ENCODE peak calls at places on chromosomes 7 and 10, in four cellular contexts. T, V, L and A are unnamed samples.

GRCh38 chr7:150949564-150949963 is 28.6 kb downstream of the KCNH2 start:
- DNase-seq in T (peak), V (no peak), L (no peak), A (no peak)

GRCh38 chr10:43316988-43317387 is 50.1 kb upstream of the RASGEF1A start:
- DNase-seq in T (peak), V (no peak), L (no peak), A (no peak)

GRCh38 chr7:95318501-95318900 is 5.8 kb downstream of the PON1 start:
- DNase-seq in T (no peak), V (peak), L (no peak), A (no peak)

GRCh38 chr10:129652521-129653201 is 185.6 kb downstream of the MGMT start:
- DNase-seq in T (no peak), V (no peak), L (no peak), A (no peak)

GRCh38 chr10:120586471-120586872 is 129.4 kb downstream of the PLPP4 start:
- DNase-seq in T (no peak), V (no peak), L (no peak), A (no peak)

GRCh38 chr10:103916254-103916653 is 1.7 kb downstream of the STN1 start:
- DNase-seq in T (no peak), V (no peak), L (no peak), A (no peak)

GRCh38 chr10:103834436-103835095 is 20.8 kb downstream of the SH3PXD2A start:
- DNase-seq in T (no peak), V (no peak), L (no peak), A (no peak)

GRCh38 chr10:101397140-101397539 is 43.2 kb downstream of the BTRC start:
- DNase-seq in T (peak), V (peak), L (no peak), A (no peak)

GRCh38 chr10:97683556-97684357 is 3.3 kb downstream of the AVPI1 start:
- DNase-seq in T (no peak), V (no peak), L (no peak), A (peak)

GRCh38 chr10:122029503-122030199 is 40.7 kb downstream of the TACC2 start:
- DNase-seq in T (no peak), V (no peak), L (no peak), A (no peak)

GRCh38 chr10:23373156-23373555 is 28.6 kb upstream of the C10orf67 start:
- DNase-seq in T (no peak), V (no peak), L (no peak), A (no peak)

GRCh38 chr7:44379366-44380178 is 54.2 kb upstream of the CAMK2B start:
- DNase-seq in T (no peak), V (no peak), L (peak), A (no peak)

GRCh38 chr10:91201213-91201996 is 19.1 kb upstream of the PCGF5 start:
- DNase-seq in T (no peak), V (no peak), L (no peak), A (no peak)

GRCh38 chr10:44780461-44780860 is 130.7 kb upstream of the TMEM72 start:
- DNase-seq in T (no peak), V (no peak), L (no peak), A (no peak)

GRCh38 chr7:33921216-33921938 is 16.0 kb downstream of the BMPER start:
- DNase-seq in T (no peak), V (no peak), L (no peak), A (peak)

GRCh38 chr10:58969578-58969977 is 206.9 kb upstream of the PHYHIPL start:
- DNase-seq in T (no peak), V (no peak), L (no peak), A (no peak)

GRCh38 chr10:133465950-133466474 is 12.3 kb downstream of the SCART1 start:
- DNase-seq in T (no peak), V (no peak), L (no peak), A (no peak)

GRCh38 chr10:89550509-89550908 is 15.1 kb upstream of the SLC16A12 start:
- DNase-seq in T (no peak), V (no peak), L (no peak), A (no peak)

GRCh38 chr7:75993689-75994387 is 557 bp downstream of the TMEM120A start:
- DNase-seq in T (peak), V (peak), L (peak), A (peak)

GRCh38 chr7:149126662-149127321 is 668 bp upstream of the ZNF425 start:
- DNase-seq in T (peak), V (no peak), L (peak), A (no peak)

GRCh38 chr10:100209303-100209702 is 20.1 kb downstream of the CHUK start:
- DNase-seq in T (no peak), V (no peak), L (no peak), A (no peak)

GRCh38 chr7:111954474-111955311 is 251.5 kb downstream of the DOCK4 start:
- DNase-seq in T (peak), V (no peak), L (no peak), A (no peak)

GRCh38 chr7:30154111-30154587 is 19.4 kb downstream of the MTURN start:
- DNase-seq in T (peak), V (no peak), L (no peak), A (no peak)

GRCh38 chr10:18959369-18959768 is 89.2 kb upstream of the MALRD1 start:
- DNase-seq in T (no peak), V (no peak), L (no peak), A (no peak)

GRCh38 chr7:94423865-94424264 is 29.2 kb downstream of the COL1A2 start:
- DNase-seq in T (no peak), V (no peak), L (no peak), A (peak)

GRCh38 chr7:2734084-2734601 is 46.1 kb downstream of the AMZ1 start:
- DNase-seq in T (no peak), V (no peak), L (peak), A (no peak)

GRCh38 chr10:43960477-43960876 is 311.8 kb upstream of the ZNF32 start:
- DNase-seq in T (no peak), V (no peak), L (peak), A (no peak)

GRCh38 chr10:112700401-112700800 is 249.6 kb upstream of the TCF7L2 start:
- DNase-seq in T (no peak), V (no peak), L (no peak), A (no peak)

GRCh38 chr10:69847883-69848282 is 46.2 kb downstream of the COL13A1 start:
- DNase-seq in T (no peak), V (no peak), L (no peak), A (no peak)

GRCh38 chr10:100346351-100346764 is 675 bp upstream of the SCD start:
- DNase-seq in T (peak), V (peak), L (peak), A (peak)

GRCh38 chr10:101022967-101023705 is 7.8 kb downstream of the PDZD7 start:
- DNase-seq in T (no peak), V (no peak), L (no peak), A (no peak)

GRCh38 chr7:132500727-132501410 is 75.4 kb downstream of the PLXNA4 start:
- DNase-seq in T (peak), V (no peak), L (peak), A (no peak)

GRCh38 chr7:44141221-44141850 is at the start of gene MYL7:
- DNase-seq in T (no peak), V (no peak), L (no peak), A (no peak)

GRCh38 chr10:85995791-85996190 is 370.8 kb downstream of the GRID1 start:
- DNase-seq in T (peak), V (peak), L (no peak), A (peak)

GRCh38 chr7:142248-142955 is 50.0 kb upstream of the FAM20C start:
- DNase-seq in T (no peak), V (peak), L (no peak), A (no peak)

GRCh38 chr10:24723386-24723787 is 300 bp downstream of the ARHGAP21 start:
- DNase-seq in T (peak), V (no peak), L (no peak), A (no peak)
- H3K4me3 ChIP-seq in T (peak), V (peak), L (peak), A (peak)

GRCh38 chr7:17988858-17989257 is 38.8 kb downstream of the PRPS1L1 start:
- DNase-seq in T (no peak), V (no peak), L (no peak), A (peak)

GRCh38 chr7:17985473-17986239 is 42.0 kb downstream of the PRPS1L1 start:
- DNase-seq in T (no peak), V (no peak), L (no peak), A (no peak)

GRCh38 chr7:17984288-17984687 is 43.4 kb downstream of the PRPS1L1 start:
- DNase-seq in T (no peak), V (no peak), L (no peak), A (no peak)

GRCh38 chr7:17988136-17988535 is 39.5 kb downstream of the PRPS1L1 start:
- DNase-seq in T (no peak), V (no peak), L (no peak), A (peak)

DNA sequence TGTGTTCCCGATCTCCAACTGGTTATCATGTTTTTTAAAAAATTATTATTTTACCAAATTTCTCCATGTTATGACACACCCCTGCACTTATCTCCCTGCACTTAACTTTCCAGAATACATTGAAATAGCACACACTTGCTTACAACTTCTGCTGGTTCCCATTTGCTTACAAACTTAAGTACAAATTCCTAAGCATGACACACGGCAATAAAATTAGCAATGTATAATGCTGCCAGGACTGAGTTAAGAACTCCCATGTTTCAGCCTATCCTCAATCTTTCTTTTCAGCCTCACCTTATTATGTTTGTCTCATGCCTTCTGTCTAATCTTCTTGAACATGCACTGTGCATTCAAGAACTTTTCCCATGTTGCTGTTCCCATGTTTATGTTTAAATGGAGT is 40.8 kb downstream of the PRPS1L1 start:
- DNase-seq in T (no peak), V (no peak), L (no peak), A (peak)
- H2AFZ ChIP-seq in T (peak), V (no peak), L (no peak), A (peak)

DNA sequence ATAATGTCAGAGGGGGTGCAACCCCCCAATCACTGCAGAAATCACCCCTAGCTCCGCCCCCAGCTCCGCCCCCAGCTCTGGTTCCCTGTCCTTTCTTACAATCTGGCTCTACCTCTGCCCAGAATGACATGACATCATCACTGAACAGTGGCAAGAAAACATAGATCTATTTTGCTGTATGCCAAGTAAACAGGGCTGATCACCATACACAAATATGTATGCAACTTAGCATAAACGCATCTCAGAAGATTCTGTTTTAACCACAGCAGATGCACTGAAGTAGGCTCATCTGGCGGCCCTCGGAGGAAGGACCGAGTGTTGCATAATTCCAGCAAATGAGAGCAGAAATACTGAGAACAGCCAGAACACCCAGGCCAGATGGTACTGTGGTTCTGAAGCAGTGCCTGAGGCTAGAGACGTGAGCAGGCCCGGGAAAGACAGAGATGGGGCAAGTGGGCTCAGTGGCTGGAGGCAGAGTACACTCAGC is 293.3 kb upstream of the KLF14 start:
- DNase-seq in T (no peak), V (no peak), L (no peak), A (no peak)
- H3K4me3 ChIP-seq in T (no peak), V (no peak), L (no peak), A (no peak)

GRCh38 chr10:84314269-84314668 is 14.1 kb upstream of the CCSER2 start:
- DNase-seq in T (no peak), V (no peak), L (no peak), A (no peak)
- H2AFZ ChIP-seq in T (no peak), V (no peak), L (no peak), A (no peak)

DNA sequence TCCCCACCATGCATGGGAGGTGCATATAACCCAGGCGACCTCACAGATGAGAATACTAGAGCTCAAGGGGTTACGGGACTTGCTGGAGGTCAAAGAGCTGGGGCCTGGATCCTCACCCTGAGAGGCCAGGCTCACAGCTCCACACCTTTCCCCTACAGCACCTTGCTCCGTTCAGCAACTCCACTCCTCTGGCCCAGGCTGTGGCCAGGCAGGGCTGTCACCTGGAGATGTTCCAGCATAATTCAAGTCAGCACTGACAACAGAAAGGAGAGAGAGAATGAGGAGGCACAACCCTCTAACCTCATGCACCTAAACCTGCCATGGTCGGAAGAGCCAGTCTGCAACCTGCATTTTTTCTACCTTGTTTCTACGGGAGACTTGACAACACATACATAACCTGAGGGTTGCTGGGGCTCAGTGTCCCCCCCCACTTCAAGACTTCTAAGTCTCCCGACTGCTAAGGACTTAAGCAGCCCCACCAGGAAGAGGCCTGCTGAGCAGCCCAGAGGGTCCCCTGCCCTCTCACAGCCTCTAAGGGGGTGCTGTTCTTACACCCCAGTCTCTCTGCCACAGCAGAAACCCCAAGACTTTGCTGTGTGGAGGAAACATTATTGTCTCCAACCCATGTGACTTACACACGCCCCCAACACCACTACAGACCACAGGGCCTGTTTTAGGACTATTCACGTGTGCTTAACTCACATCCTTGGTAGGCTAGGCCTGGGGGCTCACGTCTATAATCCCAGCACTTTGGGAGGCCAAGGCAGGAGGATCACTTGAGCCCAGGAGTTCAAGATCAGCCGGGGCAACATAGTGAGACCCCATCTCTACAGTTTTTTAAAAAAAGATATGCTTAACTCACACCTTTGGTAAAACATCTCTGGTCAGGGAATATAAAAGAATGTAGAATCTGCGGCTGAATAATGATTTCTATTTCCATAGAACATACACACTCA is 175.6 kb downstream of the FAM107B start:
- DNase-seq in T (no peak), V (no peak), L (no peak), A (no peak)
- H3K4me3 ChIP-seq in T (no peak), V (no peak), L (no peak), A (no peak)

GRCh38 chr7:115299379-115300038 is 377.6 kb downstream of the MDFIC start:
- DNase-seq in T (no peak), V (no peak), L (no peak), A (no peak)
- H2AFZ ChIP-seq in T (no peak), V (no peak), L (no peak), A (no peak)